ENCODE peak calls at places on chromosomes 6 and 20, in seven cellular contexts. W is cardiac muscle cell, I is small intestine, F is PC-9, U is heart left ventricle, R is testis, P is aorta. A is an unnamed sample.

GRCh38 chr6:446418-447366 is 55.1 kb downstream of the IRF4 start:
- DNase-seq in W (no peak), I (peak; percentile 20), F (no peak), U (peak; percentile 8), R (peak; percentile 18), P (peak; percentile 57), A (peak; percentile 52)

GRCh38 chr6:154502564-154502963 is 7.9 kb downstream of the CNKSR3 start:
- DNase-seq in W (no peak), I (no peak), F (no peak), U (no peak), R (no peak), P (no peak), A (no peak)

GRCh38 chr6:26232950-26233607 is 131.9 kb upstream of the BTN3A2 start:
- DNase-seq in W (no peak), I (no peak), F (peak; percentile 76), U (no peak), R (no peak), P (no peak), A (no peak)

GRCh38 chr20:33181482-33182093 is 13.6 kb downstream of the BPIFA2 start:
- DNase-seq in W (no peak), I (no peak), F (no peak), U (no peak), R (no peak), P (no peak), A (no peak)

GRCh38 chr6:75275067-75275466 is 9.5 kb downstream of the TMEM30A start:
- DNase-seq in W (no peak), I (no peak), F (peak; percentile 78), U (no peak), R (no peak), P (no peak), A (no peak)

GRCh38 chr6:80321011-80321410 is 214.5 kb downstream of the BCKDHB start:
- DNase-seq in W (no peak), I (no peak), F (no peak), U (no peak), R (no peak), P (no peak), A (no peak)

GRCh38 chr20:56925696-56926101 is 296.6 kb downstream of the TFAP2C start:
- DNase-seq in W (peak; percentile 37), I (no peak), F (no peak), U (no peak), R (no peak), P (no peak), A (no peak)

GRCh38 chr6:155040946-155041345 is 45.8 kb downstream of the TIAM2 start:
- DNase-seq in W (no peak), I (no peak), F (no peak), U (no peak), R (no peak), P (no peak), A (no peak)

GRCh38 chr6:18076231-18076630 is 46.2 kb downstream of the NHLRC1 start:
- DNase-seq in W (no peak), I (no peak), F (no peak), U (no peak), R (no peak), P (no peak), A (no peak)

GRCh38 chr6:3882865-3883264 is 33.7 kb downstream of the FAM50B start:
- DNase-seq in W (no peak), I (no peak), F (no peak), U (no peak), R (no peak), P (no peak), A (no peak)

GRCh38 chr20:33005132-33005566 is 916 bp upstream of the SUN5 start:
- DNase-seq in W (no peak), I (peak; percentile 33), F (no peak), U (no peak), R (no peak), P (no peak), A (no peak)

GRCh38 chr6:1129141-1129540 is 182.8 kb upstream of the FOXQ1 start:
- DNase-seq in W (no peak), I (no peak), F (no peak), U (peak; percentile 48), R (no peak), P (no peak), A (no peak)

GRCh38 chr20:60108397-60108796 is 150.2 kb downstream of the CDH26 start:
- DNase-seq in W (no peak), I (no peak), F (peak; percentile 61), U (no peak), R (no peak), P (no peak), A (no peak)

GRCh38 chr20:18692453-18692852 is 104.6 kb downstream of the DTD1 start:
- DNase-seq in W (no peak), I (peak; percentile 42), F (no peak), U (no peak), R (no peak), P (no peak), A (no peak)

GRCh38 chr20:37202267-37202943 is 23.1 kb upstream of the MROH8 start:
- DNase-seq in W (peak; percentile 65), I (peak; percentile 45), F (peak; percentile 92), U (no peak), R (peak; percentile 57), P (no peak), A (no peak)

DNA sequence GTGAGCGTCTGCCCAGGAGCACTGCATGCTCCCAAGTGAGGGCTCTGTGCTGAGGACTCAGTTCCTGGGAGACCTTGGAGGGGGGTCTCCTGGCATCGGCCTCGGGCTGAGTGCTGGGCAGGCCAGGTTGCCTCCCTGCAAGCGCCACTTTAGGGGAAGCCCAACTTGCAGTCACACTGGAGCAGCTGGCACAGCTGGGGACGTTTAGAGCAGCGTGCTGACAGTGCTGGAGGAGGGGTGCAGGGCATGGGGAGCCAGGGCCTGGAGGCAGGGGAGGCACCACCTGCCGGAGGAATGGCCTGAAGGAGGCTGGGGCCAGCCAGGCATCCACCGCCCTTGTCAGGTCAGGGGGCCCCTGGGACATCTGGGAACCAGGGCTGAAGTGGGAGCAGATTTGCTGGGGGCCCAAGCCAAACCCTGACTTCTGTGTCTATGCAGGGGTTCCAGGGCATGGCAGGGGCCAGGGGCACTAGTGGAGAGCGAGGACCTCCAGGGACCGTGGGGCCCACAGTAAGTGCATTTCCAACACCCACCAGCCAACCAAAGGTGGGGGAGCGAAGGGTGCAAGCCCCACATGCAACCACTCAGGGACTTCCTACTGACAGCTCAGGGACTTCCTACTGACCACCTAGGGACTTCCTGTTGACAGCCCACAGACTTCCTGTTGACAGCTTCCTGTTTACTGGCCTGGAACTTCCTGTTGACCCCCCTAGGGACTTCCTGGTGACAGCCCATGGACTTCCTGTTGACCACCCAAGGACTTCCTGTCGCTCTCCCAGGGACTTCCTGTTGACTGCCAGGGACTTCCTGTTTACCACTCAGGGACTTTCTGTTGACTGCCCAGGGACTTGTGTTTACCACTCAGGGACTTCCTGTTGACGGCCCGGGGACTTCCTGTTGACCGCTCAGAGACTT is 33.6 kb downstream of the COL20A1 start:
- DNase-seq in W (no peak), I (no peak), F (no peak), U (no peak), R (peak; percentile 26), P (no peak), A (no peak)
- H3K4me3 ChIP-seq in W (no peak overlapping the region), I (no peak overlapping the region), F (no peak overlapping the region), U (no peak overlapping the region), R (no peak overlapping the region), P (no peak overlapping the region), A (no peak overlapping the region)

DNA sequence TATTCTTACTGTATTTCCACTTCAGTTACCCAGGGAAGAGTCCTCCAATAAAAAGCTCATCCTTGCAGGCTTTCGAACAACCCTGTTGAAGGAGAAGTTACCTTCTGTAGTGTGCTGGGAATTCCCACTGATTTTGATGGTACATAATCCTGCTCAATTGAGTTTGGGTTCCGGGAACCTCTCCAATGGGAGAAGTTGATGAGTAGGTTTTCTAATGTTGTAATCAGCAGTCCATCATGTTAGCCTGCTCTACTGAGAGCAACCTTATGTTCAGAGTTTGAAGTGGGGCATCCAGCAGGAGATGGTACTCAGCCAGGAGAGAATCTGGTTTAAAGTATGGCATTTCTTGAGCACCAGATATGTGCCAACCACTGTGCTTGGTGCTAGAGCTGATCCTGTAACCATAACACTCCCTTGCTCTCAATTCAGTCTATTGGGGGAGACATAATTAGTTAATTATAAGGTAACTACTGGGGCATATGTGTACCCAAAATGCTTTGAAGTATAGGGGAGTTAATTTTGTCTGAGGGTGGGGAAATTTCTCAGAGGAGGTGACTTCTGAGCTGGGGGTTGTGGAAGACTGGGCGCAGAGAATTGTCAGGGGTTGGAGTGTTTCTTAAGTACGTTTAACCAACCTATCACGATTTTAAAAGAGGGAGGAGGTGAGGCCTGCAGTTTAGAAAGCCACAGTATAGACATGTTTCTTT is 2.1 kb downstream of the TOP1 start:
- DNase-seq in W (no peak), I (peak; percentile 46), F (no peak), U (no peak), R (no peak), P (no peak), A (no peak)
- H3K4me1 ChIP-seq in W (peaks cover 21% of the 10 kb centered on the region), I (peaks cover 19% of the 10 kb centered on the region), F (peaks cover 52% of the 10 kb centered on the region), U (peaks cover 10% of the 10 kb centered on the region), R (peaks cover 26% of the 10 kb centered on the region), P (peaks cover 13% of the 10 kb centered on the region), A (peaks cover 40% of the 10 kb centered on the region)

GRCh38 chr20:58039569-58040092 is 188.8 kb downstream of the ANKRD60 start:
- DNase-seq in W (no peak), I (no peak), F (no peak), U (no peak), R (no peak), P (peak; percentile 61), A (no peak)
- H3K4me3 ChIP-seq in W (no peak overlapping the region), I (no peak overlapping the region), F (no peak overlapping the region), U (no peak overlapping the region), R (no peak overlapping the region), P (no peak overlapping the region), A (no peak overlapping the region)

GRCh38 chr6:169073311-169073710 is 180.3 kb downstream of the THBS2 start:
- DNase-seq in W (no peak), I (no peak), F (no peak), U (no peak), R (no peak), P (no peak), A (no peak)
- H3K4me1 ChIP-seq in W (no peaks in the 10 kb centered on the region), I (no peaks in the 10 kb centered on the region), F (no peaks in the 10 kb centered on the region), U (no peaks in the 10 kb centered on the region), R (peaks cover 4% of the 10 kb centered on the region), P (no peaks in the 10 kb centered on the region), A (no peaks in the 10 kb centered on the region)

GRCh38 chr20:50931306-50932015 is at the start of gene ADNP:
- DNase-seq in W (peak; percentile 96), I (peak; percentile 92), F (peak; percentile 79), U (peak; percentile 93), R (peak; percentile 93), P (peak; percentile 96), A (peak; percentile 92)

GRCh38 chr20:50930139-50931047 is 844 bp downstream of the ADNP start:
- DNase-seq in W (peak; percentile 49), I (peak; percentile 12), F (no peak), U (peak; percentile 32), R (no peak), P (peak; percentile 82), A (peak; percentile 68)

GRCh38 chr20:50931048-50931305 is 260 bp downstream of the ADNP start:
- DNase-seq in W (no peak), I (no peak), F (no peak), U (no peak), R (no peak), P (no peak), A (no peak)

GRCh38 chr20:50932881-50933280 is 1.6 kb upstream of the ADNP start:
- DNase-seq in W (no peak), I (no peak), F (no peak), U (no peak), R (no peak), P (no peak), A (no peak)

DNA sequence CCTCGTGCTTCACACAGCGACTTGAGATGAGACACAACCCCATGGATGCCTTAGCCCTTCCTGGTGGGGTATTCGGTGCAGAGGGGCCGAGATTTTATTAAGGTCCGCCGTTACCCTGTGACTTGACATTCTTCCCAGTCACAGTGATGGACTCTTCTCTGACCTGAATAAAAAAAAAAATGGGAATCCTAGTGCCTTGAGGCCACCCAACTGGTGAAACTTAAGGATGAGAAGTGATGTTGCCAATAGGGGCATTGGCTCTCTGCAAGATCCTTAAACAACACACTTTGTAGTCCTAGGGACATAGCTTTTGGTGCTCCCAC is 740 bp upstream of the ADNP start:
- DNase-seq in W (no peak), I (no peak), F (no peak), U (no peak), R (no peak), P (no peak), A (no peak)
- H3K4me3 ChIP-seq in W (no peak overlapping the region), I (no peak overlapping the region), F (peak overlapping the region; percentile 72), U (peak overlapping the region; percentile 86), R (peak overlapping the region; percentile 77), P (no peak overlapping the region), A (no peak overlapping the region)